ENCODE peak calls at places on chromosomes 16 and 17, in four cellular contexts. F is fibroblast of lung, S is PC-3, Y is mammary epithelial cell. Q is an unnamed sample.
A peak's percentile ranks its signal among the peaks of the same experiment; 100 is the strongest.

GRCh38 chr16:55539049-55539448 is 27.4 kb upstream of the CAPNS2 start:
- DNase-seq in F (no peak), S (no peak), Y (peak; percentile 62), Q (no peak)

GRCh38 chr17:17749921-17750320 is 68.7 kb downstream of the RAI1 start:
- DNase-seq in F (peak; percentile 45), S (peak; percentile 42), Y (peak; percentile 57), Q (peak; percentile 89)

GRCh38 chr17:30341703-30342102 is 7.8 kb upstream of the TMIGD1 start:
- DNase-seq in F (no peak), S (no peak), Y (no peak), Q (no peak)

GRCh38 chr17:975321-975982 is 4.1 kb downstream of the NXN start:
- DNase-seq in F (peak; percentile 40), S (no peak), Y (no peak), Q (no peak)

GRCh38 chr17:66604381-66604780 is 230.5 kb upstream of the CACNG5 start:
- DNase-seq in F (peak; percentile 32), S (no peak), Y (no peak), Q (no peak)

GRCh38 chr17:69654981-69655581 is 240.6 kb downstream of the MAP2K6 start:
- DNase-seq in F (peak; percentile 93), S (peak; percentile 94), Y (peak; percentile 72), Q (no peak)

GRCh38 chr16:65769055-65769465 is 597.4 kb upstream of the CDH5 start:
- DNase-seq in F (peak; percentile 84), S (no peak), Y (peak; percentile 50), Q (peak; percentile 10)

GRCh38 chr17:31004160-31004559 is 33.3 kb downstream of the RNF135 start:
- DNase-seq in F (no peak), S (no peak), Y (no peak), Q (no peak)

GRCh38 chr17:1492249-1493206 is at the start of gene MYO1C:
- DNase-seq in F (no peak), S (peak; percentile 47), Y (no peak), Q (no peak)

GRCh38 chr17:17900615-17901520 is 64.1 kb upstream of the SREBF1 start:
- DNase-seq in F (peak; percentile 95), S (peak; percentile 97), Y (peak; percentile 77), Q (peak; percentile 69)

GRCh38 chr17:561118-561517 is 153.5 kb downstream of the VPS53 start:
- DNase-seq in F (peak; percentile 88), S (peak; percentile 3), Y (peak; percentile 61), Q (no peak)

GRCh38 chr16:50517450-50518252 is 30.5 kb upstream of the NKD1 start:
- DNase-seq in F (no peak), S (no peak), Y (no peak), Q (no peak)

GRCh38 chr16:51569204-51569911 is 418.3 kb upstream of the SALL1 start:
- DNase-seq in F (peak; percentile 48), S (no peak), Y (peak; percentile 89), Q (peak; percentile 97)

GRCh38 chr16:87778830-87779579 is 13.2 kb upstream of the KLHDC4 start:
- DNase-seq in F (peak; percentile 94), S (peak; percentile 85), Y (peak; percentile 83), Q (peak; percentile 97)

GRCh38 chr17:40810505-40810904 is 10.7 kb upstream of the KRT28 start:
- DNase-seq in F (peak; percentile 84), S (peak; percentile 87), Y (peak; percentile 92), Q (no peak)

GRCh38 chr17:15298176-15298575 is 33.0 kb upstream of the PMP22 start:
- DNase-seq in F (peak; percentile 82), S (peak; percentile 67), Y (peak; percentile 12), Q (peak; percentile 9)

GRCh38 chr17:13977837-13978236 is 91.5 kb upstream of the COX10 start:
- DNase-seq in F (no peak), S (no peak), Y (no peak), Q (no peak)

GRCh38 chr17:79843917-79844815 is 4.9 kb upstream of the CBX4 start:
- DNase-seq in F (peak; percentile 72), S (peak; percentile 68), Y (peak; percentile 16), Q (no peak)

GRCh38 chr17:49104511-49105074 is 28.0 kb upstream of the B4GALNT2 start:
- DNase-seq in F (peak; percentile 39), S (no peak), Y (no peak), Q (no peak)

GRCh38 chr16:81523387-81524115 is 78.9 kb downstream of the CMIP start:
- DNase-seq in F (peak; percentile 90), S (peak; percentile 96), Y (peak; percentile 95), Q (no peak)

GRCh38 chr17:6178959-6179358 is 108.8 kb downstream of the WSCD1 start:
- DNase-seq in F (no peak), S (no peak), Y (no peak), Q (no peak)

GRCh38 chr17:70006159-70006558 is 68.9 kb upstream of the KCNJ16 start:
- DNase-seq in F (peak; percentile 11), S (peak; percentile 83), Y (no peak), Q (no peak)

GRCh38 chr17:82751171-82751570 is 694 bp upstream of the TBCD start:
- DNase-seq in F (peak; percentile 37), S (no peak), Y (no peak), Q (no peak)

DNA sequence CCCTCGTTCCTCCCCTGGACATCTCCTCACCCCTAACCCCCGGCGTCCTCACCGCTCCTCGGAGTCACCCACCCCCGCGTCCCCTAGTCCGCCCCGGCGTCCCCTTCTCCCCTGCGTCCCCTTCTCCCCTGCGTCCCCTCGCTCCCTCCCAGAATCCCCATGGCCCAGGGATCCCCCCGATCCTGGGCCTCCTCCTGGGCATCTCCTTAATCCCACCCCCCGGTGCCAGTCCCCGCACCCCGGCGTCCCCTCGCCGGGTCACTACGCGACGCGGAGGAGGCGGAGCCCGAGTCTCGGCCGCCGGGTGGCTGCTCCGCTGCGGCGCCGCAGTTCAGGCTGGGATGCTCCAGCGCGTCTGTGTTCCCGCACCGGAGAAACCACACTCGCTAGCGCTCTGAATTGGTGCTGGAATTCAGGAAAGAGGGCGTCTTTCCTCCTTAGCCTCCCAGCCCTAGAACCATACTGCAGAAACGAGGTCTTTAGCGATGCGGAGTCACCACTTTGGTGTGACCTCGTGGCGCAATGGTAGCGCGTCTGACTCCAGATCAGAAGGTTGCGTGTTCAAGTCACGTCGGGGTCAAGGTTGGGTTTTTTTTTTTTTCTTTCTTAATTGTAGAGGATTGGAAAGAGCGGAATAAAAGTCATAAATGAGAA is 25.9 kb upstream of the SLC47A1 start:
- DNase-seq in F (peak; percentile 85), S (peak; percentile 96), Y (peak; percentile 86), Q (peak; percentile 97)
- TF ChIP-seq EZH2 in F (no peak), S (no peak), Y (no peak), Q (no peak)

GRCh38 chr17:81694810-81695209 is 8.4 kb upstream of the MRPL12 start:
- DNase-seq in F (no peak), S (no peak), Y (no peak), Q (no peak)

GRCh38 chr17:81695801-81696200 is 7.4 kb upstream of the MRPL12 start:
- DNase-seq in F (no peak), S (no peak), Y (no peak), Q (no peak)

GRCh38 chr17:81696218-81696941 is 6.8 kb upstream of the MRPL12 start:
- DNase-seq in F (no peak), S (no peak), Y (no peak), Q (no peak)

GRCh38 chr17:81700353-81701287 is 2.5 kb upstream of the MRPL12 start:
- DNase-seq in F (no peak), S (no peak), Y (no peak), Q (no peak)

DNA sequence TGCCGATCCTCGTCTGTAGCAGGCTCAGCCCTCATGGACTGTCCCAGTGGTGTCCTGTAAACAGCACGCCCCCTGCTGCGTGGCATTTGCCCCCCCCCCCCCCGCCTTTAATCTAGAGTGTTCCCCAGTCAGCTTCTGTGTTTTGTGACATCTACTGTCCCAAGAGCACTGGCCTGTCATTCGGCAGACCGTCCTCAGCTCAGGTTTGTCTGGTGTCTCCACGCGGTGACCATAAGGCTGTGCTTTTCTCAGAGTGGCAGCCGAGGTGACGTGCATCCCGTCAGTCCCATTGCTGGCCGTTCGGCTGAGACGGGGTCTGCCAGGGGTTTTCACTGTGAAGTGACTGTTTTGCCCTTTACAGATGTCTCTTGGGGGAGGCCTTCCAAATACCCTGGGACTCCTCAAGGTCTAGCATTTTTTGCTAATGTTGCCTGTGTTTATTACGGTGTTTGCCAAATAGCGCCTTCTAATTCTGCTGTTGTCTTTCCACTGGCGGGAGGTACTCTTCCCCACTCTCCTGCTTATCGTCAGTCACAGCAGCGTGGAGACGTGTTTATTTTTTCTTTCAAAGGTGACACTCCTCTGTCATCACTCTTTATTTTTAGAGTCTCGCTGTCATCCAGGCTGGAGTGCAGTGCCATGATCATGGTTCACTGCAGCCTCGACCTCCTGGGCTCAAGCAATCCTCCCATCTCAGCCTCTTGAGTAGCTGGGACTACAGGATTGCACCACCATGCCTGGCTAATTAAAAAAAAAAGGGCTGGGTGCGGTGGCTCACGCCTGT is 5.7 kb upstream of the MRPL12 start:
- DNase-seq in F (no peak), S (no peak), Y (no peak), Q (no peak)
- H3K4me3 ChIP-seq in F (no peak overlapping the region), S (no peak overlapping the region), Y (no peak overlapping the region), Q (no peak overlapping the region)

DNA sequence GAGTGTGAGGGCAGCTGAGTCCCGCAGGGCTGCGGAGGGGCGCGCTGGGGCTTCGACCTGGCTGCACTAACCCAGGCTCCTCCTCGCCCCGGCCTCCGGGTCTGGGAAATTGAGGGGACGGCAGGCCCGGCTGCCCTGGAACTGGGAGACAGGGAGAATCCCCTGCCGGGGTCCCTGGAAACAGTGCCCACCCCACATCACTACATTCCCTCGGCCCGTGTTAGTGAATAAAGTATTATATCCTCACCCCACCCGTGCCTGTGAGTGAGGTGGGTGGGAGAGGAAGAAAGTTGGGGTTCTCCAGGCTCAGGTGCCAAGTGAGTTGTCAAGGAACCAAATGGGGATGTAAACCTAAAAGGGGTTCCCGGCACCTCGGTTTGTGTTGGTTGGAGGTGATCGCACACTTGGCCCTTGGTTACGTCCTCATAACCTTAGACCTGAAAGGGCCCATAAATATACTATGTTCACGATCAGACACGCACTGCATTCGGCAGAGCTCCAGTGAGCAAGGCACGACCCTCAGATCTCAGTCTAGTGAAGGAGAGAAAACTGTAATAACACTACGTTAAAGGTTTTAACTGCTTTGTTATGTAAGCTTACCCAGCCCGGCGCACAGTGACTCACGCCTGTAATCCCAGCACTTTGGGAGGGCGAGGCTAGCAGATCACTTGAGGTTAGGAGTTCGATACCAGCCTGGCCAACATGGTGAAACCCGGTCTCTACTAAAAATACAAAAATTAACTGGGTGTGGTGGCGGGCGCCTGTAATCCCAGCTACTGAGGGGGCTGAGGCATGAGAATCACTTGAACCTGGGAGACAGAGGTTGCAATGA is 11.2 kb downstream of the ZNF771 start:
- DNase-seq in F (no peak), S (peak; percentile 15), Y (no peak), Q (no peak)
- TF ChIP-seq EZH2 in F (no peak), S (no peak), Y (no peak), Q (no peak)

DNA sequence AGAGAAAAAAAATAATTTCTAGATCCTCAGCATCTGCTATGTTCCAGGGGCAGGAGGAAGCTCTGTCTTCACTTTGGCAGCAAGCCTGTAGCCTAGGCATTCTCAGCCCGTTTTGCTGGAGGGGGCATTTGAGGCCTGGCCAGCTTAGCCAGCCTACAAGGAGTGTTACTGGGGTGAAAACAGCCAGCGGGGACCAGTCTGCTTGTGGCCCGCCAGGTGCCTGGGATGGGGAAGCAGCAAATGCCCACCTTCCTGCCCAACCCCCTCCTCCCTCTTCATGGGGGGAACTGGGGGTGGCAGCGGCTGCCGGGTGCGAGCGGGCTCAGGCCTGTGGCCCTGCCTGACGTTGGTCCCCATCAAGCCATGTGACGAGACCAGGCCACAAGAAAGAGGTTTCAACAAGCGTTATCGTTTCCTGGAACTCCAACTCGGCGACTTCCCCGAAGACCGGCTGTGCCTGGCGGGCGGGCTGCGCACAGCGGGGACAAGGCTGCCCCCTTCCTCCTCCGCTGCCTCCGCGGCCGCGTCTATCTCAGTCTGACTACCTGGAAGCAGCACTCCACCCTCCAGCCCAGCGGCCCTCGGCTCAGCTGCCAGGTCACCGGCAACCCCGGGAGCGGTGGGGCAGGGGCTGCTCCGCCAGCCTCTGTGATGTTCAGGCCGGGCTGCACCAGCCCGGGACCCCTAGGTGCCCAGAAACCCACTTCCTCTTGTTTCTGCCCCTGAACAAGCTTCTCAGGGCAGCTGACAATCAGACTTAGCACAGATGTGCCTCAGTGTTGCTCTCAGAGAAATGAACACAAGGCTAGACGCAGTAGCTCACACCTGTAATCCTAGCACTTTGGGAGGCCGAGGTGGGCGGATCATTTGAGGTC is 22.9 kb downstream of the SOCS1 start:
- DNase-seq in F (no peak), S (no peak), Y (no peak), Q (no peak)
- H3K4me3 ChIP-seq in F (no peak overlapping the region), S (no peak overlapping the region), Y (no peak overlapping the region), Q (no peak overlapping the region)